ENCODE peak calls at places on chromosomes 3 and 15, in seven cellular contexts. One of them, this sample, is unnamed.
A peak's percentile ranks its signal among the peaks of the same experiment; 100 is the strongest.

GRCh38 chr3:133574260-133574881 is 885 bp downstream of the CDV3 start:
- DNase-seq in A549: no peak
- DNase-seq in WTC11: peak; percentile 69
- DNase-seq in K562: peak; percentile 53
- DNase-seq in GM12878: peak; percentile 58
- DNase-seq in IMR-90: peak; percentile 80
- DNase-seq in HepG2: peak; percentile 44
- DNase-seq in this sample: no peak

GRCh38 chr15:40825661-40826088 is 2.8 kb downstream of the PPP1R14D start:
- DNase-seq in GM12878: no peak
- DNase-seq in WTC11: no peak
- DNase-seq in IMR-90: peak; percentile 69
- DNase-seq in K562: no peak
- DNase-seq in HepG2: peak; percentile 44
- DNase-seq in A549: no peak
- DNase-seq in this sample: no peak

GRCh38 chr3:28973621-28974020 is 307.2 kb upstream of the RBMS3 start:
- DNase-seq in A549: no peak
- DNase-seq in WTC11: no peak
- DNase-seq in K562: no peak
- DNase-seq in IMR-90: no peak
- DNase-seq in GM12878: no peak
- DNase-seq in HepG2: no peak
- DNase-seq in this sample: no peak

GRCh38 chr3:48128779-48129178 is 59.4 kb downstream of the CDC25A start:
- DNase-seq in K562: no peak
- DNase-seq in HepG2: no peak
- DNase-seq in A549: no peak
- DNase-seq in IMR-90: no peak
- DNase-seq in GM12878: no peak
- DNase-seq in WTC11: no peak
- DNase-seq in this sample: no peak

GRCh38 chr3:23834082-23834870 is 28.5 kb downstream of the UBE2E1 start:
- DNase-seq in IMR-90: no peak
- DNase-seq in GM12878: no peak
- DNase-seq in K562: no peak
- DNase-seq in A549: no peak
- DNase-seq in HepG2: no peak
- DNase-seq in WTC11: no peak
- DNase-seq in this sample: no peak

GRCh38 chr3:151431940-151432339 is 28.9 kb downstream of the IGSF10 start:
- DNase-seq in GM12878: no peak
- DNase-seq in K562: peak; percentile 11
- DNase-seq in HepG2: no peak
- DNase-seq in WTC11: no peak
- DNase-seq in A549: no peak
- DNase-seq in IMR-90: peak; percentile 89
- DNase-seq in this sample: no peak

GRCh38 chr3:151460774-151461450 is at the start of gene IGSF10:
- DNase-seq in IMR-90: no peak
- DNase-seq in WTC11: peak; percentile 61
- DNase-seq in K562: peak; percentile 16
- DNase-seq in GM12878: no peak
- DNase-seq in HepG2: no peak
- DNase-seq in A549: peak; percentile 53
- DNase-seq in this sample: peak; percentile 69

GRCh38 chr15:58512522-58512921 is 80.7 kb downstream of the LIPC start:
- DNase-seq in A549: no peak
- DNase-seq in HepG2: no peak
- DNase-seq in WTC11: no peak
- DNase-seq in IMR-90: no peak
- DNase-seq in K562: no peak
- DNase-seq in GM12878: no peak
- DNase-seq in this sample: no peak

GRCh38 chr3:10941972-10942371 is 50.6 kb upstream of the SLC6A1 start:
- DNase-seq in A549: no peak
- DNase-seq in WTC11: peak; percentile 69
- DNase-seq in IMR-90: no peak
- DNase-seq in K562: peak; percentile 38
- DNase-seq in GM12878: no peak
- DNase-seq in HepG2: no peak
- DNase-seq in this sample: peak; percentile 86

GRCh38 chr3:19931180-19931692 is 2.8 kb downstream of the EFHB start:
- DNase-seq in K562: peak; percentile 45
- DNase-seq in WTC11: no peak
- DNase-seq in IMR-90: no peak
- DNase-seq in GM12878: peak; percentile 79
- DNase-seq in HepG2: no peak
- DNase-seq in A549: no peak
- DNase-seq in this sample: no peak

GRCh38 chr3:42701371-42702065 is 1.1 kb downstream of the HHATL start:
- DNase-seq in HepG2: peak; percentile 27
- DNase-seq in GM12878: no peak
- DNase-seq in IMR-90: no peak
- DNase-seq in K562: peak; percentile 90
- DNase-seq in WTC11: peak; percentile 82
- DNase-seq in A549: peak; percentile 45
- DNase-seq in this sample: peak; percentile 92

GRCh38 chr3:59245879-59246501 is 196.2 kb upstream of the CFAP20DC start:
- DNase-seq in K562: no peak
- DNase-seq in A549: no peak
- DNase-seq in IMR-90: peak; percentile 91
- DNase-seq in HepG2: no peak
- DNase-seq in WTC11: no peak
- DNase-seq in GM12878: no peak
- DNase-seq in this sample: no peak

GRCh38 chr3:105140899-105141367 is 225.8 kb upstream of the ALCAM start:
- DNase-seq in K562: no peak
- DNase-seq in HepG2: no peak
- DNase-seq in A549: no peak
- DNase-seq in GM12878: no peak
- DNase-seq in WTC11: no peak
- DNase-seq in IMR-90: peak; percentile 1
- DNase-seq in this sample: no peak

GRCh38 chr3:105139851-105140560 is 226.7 kb upstream of the ALCAM start:
- DNase-seq in A549: no peak
- DNase-seq in WTC11: no peak
- DNase-seq in GM12878: no peak
- DNase-seq in IMR-90: no peak
- DNase-seq in K562: no peak
- DNase-seq in HepG2: no peak
- DNase-seq in this sample: no peak

DNA sequence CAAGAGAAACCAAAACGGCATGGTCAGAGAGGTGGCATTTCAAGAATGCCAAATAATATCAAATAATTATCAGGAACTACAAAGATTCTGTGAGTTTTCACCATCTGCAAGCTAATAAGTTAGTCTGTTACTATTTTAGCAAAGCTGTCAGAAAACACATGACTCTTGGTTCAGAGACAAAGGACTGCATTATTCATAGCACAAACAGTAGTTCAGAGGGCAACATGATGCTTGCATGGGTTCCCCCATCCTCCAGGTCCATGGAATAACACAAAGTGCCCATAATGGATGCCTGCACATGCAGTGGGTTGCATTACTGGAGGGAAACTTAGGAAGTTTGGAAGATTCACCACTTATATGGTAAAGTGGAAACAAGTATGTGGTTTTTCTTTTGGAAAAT is 228.8 kb upstream of the ALCAM start:
- DNase-seq in IMR-90: peak; percentile 0
- DNase-seq in GM12878: no peak
- DNase-seq in A549: no peak
- DNase-seq in HepG2: no peak
- DNase-seq in K562: no peak
- DNase-seq in WTC11: no peak
- DNase-seq in this sample: no peak
- TF ChIP-seq USF2 in IMR-90: no peak
- TF ChIP-seq USF2 in GM12878: no peak
- TF ChIP-seq USF2 in A549: no peak
- TF ChIP-seq USF2 in HepG2: no peak
- TF ChIP-seq USF2 in K562: no peak
- TF ChIP-seq USF2 in WTC11: no peak
- TF ChIP-seq USF2 in this sample: no peak

GRCh38 chr15:81273200-81273599 is 50.7 kb downstream of the STARD5 start:
- DNase-seq in WTC11: no peak
- DNase-seq in GM12878: no peak
- DNase-seq in K562: no peak
- DNase-seq in A549: no peak
- DNase-seq in IMR-90: no peak
- DNase-seq in HepG2: no peak
- DNase-seq in this sample: no peak

GRCh38 chr15:81270781-81271491 is 53.0 kb downstream of the STARD5 start:
- DNase-seq in GM12878: no peak
- DNase-seq in IMR-90: peak; percentile 77
- DNase-seq in HepG2: no peak
- DNase-seq in A549: no peak
- DNase-seq in K562: no peak
- DNase-seq in WTC11: no peak
- DNase-seq in this sample: no peak

GRCh38 chr15:81270188-81270587 is 53.8 kb downstream of the STARD5 start:
- DNase-seq in WTC11: no peak
- DNase-seq in HepG2: no peak
- DNase-seq in IMR-90: no peak
- DNase-seq in K562: no peak
- DNase-seq in GM12878: no peak
- DNase-seq in A549: no peak
- DNase-seq in this sample: no peak

GRCh38 chr15:81273855-81274254 is 50.1 kb downstream of the STARD5 start:
- DNase-seq in WTC11: no peak
- DNase-seq in K562: no peak
- DNase-seq in GM12878: no peak
- DNase-seq in A549: no peak
- DNase-seq in HepG2: no peak
- DNase-seq in IMR-90: no peak
- DNase-seq in this sample: no peak

DNA sequence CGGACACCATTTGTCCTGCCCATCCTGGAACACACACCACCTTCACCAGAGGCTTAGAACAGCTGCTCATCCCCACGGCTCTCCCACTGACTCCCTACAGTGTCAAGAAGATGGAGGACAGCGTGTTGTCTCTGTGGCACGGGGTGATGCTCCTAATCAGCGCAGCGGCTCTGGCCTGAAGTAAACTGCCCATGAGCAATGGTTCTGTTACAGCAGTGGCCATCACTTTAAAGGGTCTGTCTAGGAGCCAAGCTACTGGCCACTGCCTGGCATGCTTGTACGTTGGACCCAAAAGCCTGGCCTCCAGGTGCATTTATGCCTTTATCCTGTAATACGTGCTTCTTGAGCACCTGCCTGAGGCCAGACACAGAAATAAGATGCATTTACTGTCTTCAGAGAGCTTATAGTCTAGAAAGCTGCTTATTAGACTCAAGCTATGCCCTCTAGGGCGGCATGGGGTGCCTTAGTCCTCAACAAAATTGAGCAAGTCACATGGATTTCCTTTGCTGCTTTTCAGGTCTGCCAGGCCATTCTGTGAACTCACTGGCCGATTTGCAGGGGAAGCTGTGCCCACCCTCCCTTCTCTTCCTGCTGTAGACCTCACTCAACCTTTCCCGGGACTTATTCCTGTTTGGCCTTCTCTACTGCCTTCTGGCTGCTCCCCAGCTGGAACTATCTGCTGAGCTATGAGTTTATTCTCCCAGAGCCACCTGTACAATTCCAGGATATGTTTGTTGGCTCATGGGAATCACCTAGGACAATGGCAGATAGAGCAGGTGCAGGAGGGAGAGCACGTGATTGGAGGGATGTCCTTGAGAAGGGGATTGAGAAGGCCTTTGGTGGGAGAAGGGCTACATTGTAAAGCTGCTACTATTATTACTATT is 51.9 kb downstream of the STARD5 start:
- DNase-seq in GM12878: no peak
- DNase-seq in IMR-90: no peak
- DNase-seq in WTC11: no peak
- DNase-seq in K562: no peak
- DNase-seq in A549: no peak
- DNase-seq in HepG2: no peak
- DNase-seq in this sample: no peak
- TF ChIP-seq USF2 in GM12878: no peak
- TF ChIP-seq USF2 in IMR-90: no peak
- TF ChIP-seq USF2 in WTC11: no peak
- TF ChIP-seq USF2 in K562: no peak
- TF ChIP-seq USF2 in A549: no peak
- TF ChIP-seq USF2 in HepG2: no peak
- TF ChIP-seq USF2 in this sample: no peak

DNA sequence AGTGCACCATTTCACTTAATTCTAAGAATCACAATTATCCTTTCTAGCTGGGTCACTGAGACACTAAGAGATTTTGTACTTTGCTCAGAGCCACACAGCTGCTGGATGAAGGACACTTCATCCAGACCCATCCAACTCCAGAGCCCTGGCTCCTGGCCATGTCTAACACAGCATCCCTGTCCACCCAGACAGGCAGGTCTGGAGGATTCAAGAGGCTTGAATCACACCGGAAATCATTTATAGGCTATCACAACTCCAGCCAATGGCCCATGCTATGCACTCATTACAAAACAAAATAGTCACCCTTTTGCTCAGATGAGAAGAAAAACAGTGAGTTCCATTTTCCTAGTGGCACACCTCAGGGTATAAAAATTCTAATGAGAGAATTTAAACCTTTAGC is 198.2 kb upstream of the LMCD1 start:
- DNase-seq in K562: no peak
- DNase-seq in IMR-90: peak; percentile 2
- DNase-seq in WTC11: no peak
- DNase-seq in A549: no peak
- DNase-seq in GM12878: no peak
- DNase-seq in HepG2: no peak
- DNase-seq in this sample: no peak
- TF ChIP-seq USF2 in K562: no peak
- TF ChIP-seq USF2 in IMR-90: no peak
- TF ChIP-seq USF2 in WTC11: no peak
- TF ChIP-seq USF2 in A549: no peak
- TF ChIP-seq USF2 in GM12878: no peak
- TF ChIP-seq USF2 in HepG2: no peak
- TF ChIP-seq USF2 in this sample: no peak

GRCh38 chr3:5128861-5129260 is 6.8 kb downstream of the ARL8B start:
- DNase-seq in WTC11: no peak
- DNase-seq in GM12878: no peak
- DNase-seq in K562: no peak
- DNase-seq in HepG2: no peak
- DNase-seq in IMR-90: no peak
- DNase-seq in A549: no peak
- DNase-seq in this sample: no peak

GRCh38 chr3:5122741-5123706 is 932 bp downstream of the ARL8B start:
- DNase-seq in IMR-90: peak; percentile 67
- DNase-seq in A549: peak; percentile 48
- DNase-seq in GM12878: no peak
- DNase-seq in WTC11: peak; percentile 25
- DNase-seq in HepG2: peak; percentile 54
- DNase-seq in K562: peak; percentile 64
- DNase-seq in this sample: peak; percentile 10

GRCh38 chr3:5122030-5122740 is at the start of gene ARL8B:
- DNase-seq in IMR-90: peak; percentile 83
- DNase-seq in A549: peak; percentile 89
- DNase-seq in K562: peak; percentile 95
- DNase-seq in GM12878: no peak
- DNase-seq in HepG2: peak; percentile 65
- DNase-seq in WTC11: peak; percentile 87
- DNase-seq in this sample: peak; percentile 94

GRCh38 chr3:5123937-5124336 is 1.8 kb downstream of the ARL8B start:
- DNase-seq in HepG2: no peak
- DNase-seq in GM12878: no peak
- DNase-seq in IMR-90: no peak
- DNase-seq in A549: no peak
- DNase-seq in WTC11: no peak
- DNase-seq in K562: no peak
- DNase-seq in this sample: no peak

GRCh38 chr3:5126586-5126985 is 4.5 kb downstream of the ARL8B start:
- DNase-seq in K562: no peak
- DNase-seq in A549: no peak
- DNase-seq in HepG2: no peak
- DNase-seq in IMR-90: peak; percentile 12
- DNase-seq in GM12878: no peak
- DNase-seq in WTC11: no peak
- DNase-seq in this sample: no peak
- TF ChIP-seq USF2 in K562: no peak
- TF ChIP-seq USF2 in A549: no peak
- TF ChIP-seq USF2 in HepG2: no peak
- TF ChIP-seq USF2 in IMR-90: no peak
- TF ChIP-seq USF2 in GM12878: no peak
- TF ChIP-seq USF2 in WTC11: no peak
- TF ChIP-seq USF2 in this sample: no peak

This sample was measured in H1.